ENCODE peak calls at places on chromosomes 2 and 18, in four cellular contexts. One of them, this sample, is unnamed.

GRCh38 chr18:23114171-23114881 is 21.0 kb upstream of the CABLES1 start:
- DNase-seq in T-helper 9 cell: no peak
- DNase-seq in suprapubic skin: peak
- DNase-seq in skeletal muscle cell: no peak
- DNase-seq in this sample: no peak

GRCh38 chr2:227876536-227876882 is 5.1 kb downstream of the DAW1 start:
- DNase-seq in T-helper 9 cell: no peak
- DNase-seq in suprapubic skin: no peak
- DNase-seq in skeletal muscle cell: no peak
- DNase-seq in this sample: no peak

GRCh38 chr2:23351388-23352141 is 33.4 kb upstream of the KLHL29 start:
- DNase-seq in T-helper 9 cell: no peak
- DNase-seq in suprapubic skin: peak
- DNase-seq in skeletal muscle cell: peak
- DNase-seq in this sample: peak

GRCh38 chr2:233416199-233416598 is 61.9 kb downstream of the DGKD start:
- DNase-seq in T-helper 9 cell: no peak
- DNase-seq in suprapubic skin: peak
- DNase-seq in skeletal muscle cell: no peak
- DNase-seq in this sample: no peak

GRCh38 chr18:57194622-57195021 is 47.7 kb downstream of the BOD1L2 start:
- DNase-seq in T-helper 9 cell: no peak
- DNase-seq in suprapubic skin: no peak
- DNase-seq in skeletal muscle cell: no peak
- DNase-seq in this sample: no peak

GRCh38 chr2:216316743-216317142 is 55.5 kb downstream of the MARCHF4 start:
- DNase-seq in T-helper 9 cell: no peak
- DNase-seq in suprapubic skin: no peak
- DNase-seq in skeletal muscle cell: no peak
- DNase-seq in this sample: no peak

GRCh38 chr2:128313076-128313836 is 5.4 kb downstream of the HS6ST1 start:
- DNase-seq in T-helper 9 cell: no peak
- DNase-seq in suprapubic skin: peak
- DNase-seq in skeletal muscle cell: no peak
- DNase-seq in this sample: no peak

GRCh38 chr2:8416172-8416571 is 265.7 kb upstream of the ID2 start:
- DNase-seq in T-helper 9 cell: no peak
- DNase-seq in suprapubic skin: no peak
- DNase-seq in skeletal muscle cell: no peak
- DNase-seq in this sample: no peak

GRCh38 chr2:220277445-220277960 is 650.1 kb downstream of the SLC4A3 start:
- DNase-seq in T-helper 9 cell: no peak
- DNase-seq in suprapubic skin: no peak
- DNase-seq in skeletal muscle cell: peak
- DNase-seq in this sample: peak

GRCh38 chr2:144403940-144404339 is 116.0 kb downstream of the ZEB2 start:
- DNase-seq in T-helper 9 cell: no peak
- DNase-seq in suprapubic skin: no peak
- DNase-seq in skeletal muscle cell: no peak
- DNase-seq in this sample: no peak

GRCh38 chr2:120394764-120395163 is 48.8 kb downstream of the INHBB start:
- DNase-seq in T-helper 9 cell: no peak
- DNase-seq in suprapubic skin: peak
- DNase-seq in skeletal muscle cell: no peak
- DNase-seq in this sample: no peak

GRCh38 chr2:189862751-189863150 is 78.5 kb downstream of the PMS1 start:
- DNase-seq in T-helper 9 cell: no peak
- DNase-seq in suprapubic skin: no peak
- DNase-seq in skeletal muscle cell: no peak
- DNase-seq in this sample: no peak

GRCh38 chr2:74059137-74059775 is 74.5 kb downstream of the TET3 start:
- DNase-seq in T-helper 9 cell: no peak
- DNase-seq in suprapubic skin: no peak
- DNase-seq in skeletal muscle cell: no peak
- DNase-seq in this sample: no peak

This sample was measured in AG09309.